ENCODE peak calls at places on chromosomes 6 and 20, in eight cellular contexts. K is SK-N-SH, G is GM10248, V is B cell, C is bronchial epithelial cell, Z is HFF-Myc, T is retinal pigment epithelial cell, M is fibroblast of villous mesenchyme. U is an unnamed sample.
A peak's percentile ranks its signal among the peaks of the same experiment; 100 is the strongest.

GRCh38 chr6:140774080-140774505 is 1358.6 kb upstream of the GJE1 start:
- DNase-seq in K (no peak), G (peak; percentile 15), V (no peak), C (peak; percentile 89), Z (peak; percentile 32), T (peak; percentile 58), M (peak; percentile 82), U (no peak)

GRCh38 chr20:49936153-49937022 is at the start of gene RNF114:
- DNase-seq in K (peak; percentile 100), G (peak; percentile 99), V (peak; percentile 98), C (peak; percentile 52), Z (peak; percentile 72), T (peak; percentile 38), M (peak; percentile 92), U (peak; percentile 97)

GRCh38 chr6:90386796-90387390 is 90.2 kb upstream of the BACH2 start:
- DNase-seq in K (no peak), G (no peak), V (no peak), C (no peak), Z (no peak), T (no peak), M (no peak), U (no peak)

GRCh38 chr20:3041818-3042504 is 1.5 kb upstream of the GNRH2 start:
- DNase-seq in K (no peak), G (no peak), V (no peak), C (peak; percentile 12), Z (no peak), T (no peak), M (peak; percentile 5), U (peak; percentile 18)

GRCh38 chr20:33524261-33524660 is 34.4 kb downstream of the CBFA2T2 start:
- DNase-seq in K (no peak), G (no peak), V (no peak), C (no peak), Z (no peak), T (no peak), M (no peak), U (no peak)

GRCh38 chr6:37289931-37290330 is 32.0 kb upstream of the TMEM217 start:
- DNase-seq in K (no peak), G (no peak), V (no peak), C (no peak), Z (no peak), T (no peak), M (no peak), U (no peak)

GRCh38 chr20:1307171-1307570 is 21.8 kb downstream of the SDCBP2 start:
- DNase-seq in K (no peak), G (no peak), V (no peak), C (no peak), Z (no peak), T (no peak), M (no peak), U (no peak)

GRCh38 chr20:22403860-22404608 is 180.3 kb downstream of the FOXA2 start:
- DNase-seq in K (no peak), G (no peak), V (no peak), C (no peak), Z (no peak), T (no peak), M (no peak), U (no peak)

GRCh38 chr6:145012039-145012662 is 723.2 kb downstream of the EPM2A start:
- DNase-seq in K (no peak), G (no peak), V (no peak), C (peak; percentile 12), Z (no peak), T (no peak), M (no peak), U (no peak)

GRCh38 chr6:21615504-21615903 is 22.0 kb downstream of the SOX4 start:
- DNase-seq in K (no peak), G (no peak), V (no peak), C (no peak), Z (no peak), T (no peak), M (peak; percentile 17), U (no peak)

GRCh38 chr20:61942526-61942925 is 123.2 kb downstream of the TAF4 start:
- DNase-seq in K (no peak), G (no peak), V (no peak), C (no peak), Z (no peak), T (no peak), M (no peak), U (no peak)

GRCh38 chr20:53020376-53020775 is 48.2 kb downstream of the TSHZ2 start:
- DNase-seq in K (no peak), G (no peak), V (no peak), C (no peak), Z (no peak), T (no peak), M (no peak), U (no peak)

GRCh38 chr6:123676793-123677192 is 40.0 kb upstream of the TRDN start:
- DNase-seq in K (no peak), G (no peak), V (no peak), C (no peak), Z (no peak), T (no peak), M (no peak), U (no peak)

GRCh38 chr6:15063253-15063853 is 182.5 kb upstream of the JARID2 start:
- DNase-seq in K (no peak), G (no peak), V (no peak), C (peak; percentile 97), Z (no peak), T (no peak), M (peak; percentile 12), U (no peak)

GRCh38 chr20:39773380-39774000 is 811.3 kb downstream of the DHX35 start:
- DNase-seq in K (no peak), G (no peak), V (no peak), C (no peak), Z (no peak), T (no peak), M (no peak), U (no peak)

GRCh38 chr20:61953037-61953788 is 112.5 kb downstream of the TAF4 start:
- DNase-seq in K (no peak), G (no peak), V (no peak), C (no peak), Z (no peak), T (no peak), M (no peak), U (no peak)

GRCh38 chr6:8857160-8857559 is 421.8 kb upstream of the SLC35B3 start:
- DNase-seq in K (no peak), G (no peak), V (no peak), C (no peak), Z (no peak), T (peak; percentile 3), M (no peak), U (no peak)

GRCh38 chr6:167349816-167350215 is 24.9 kb downstream of the TTLL2 start:
- DNase-seq in K (no peak), G (no peak), V (no peak), C (no peak), Z (no peak), T (no peak), M (no peak), U (no peak)

GRCh38 chr6:119347466-119348307 is 1.9 kb downstream of the MAN1A1 start:
- DNase-seq in K (no peak), G (peak; percentile 48), V (peak; percentile 52), C (no peak), Z (no peak), T (no peak), M (peak; percentile 49), U (peak; percentile 9)

GRCh38 chr20:40802886-40803285 is 113.8 kb upstream of the MAFB start:
- DNase-seq in K (no peak), G (no peak), V (no peak), C (no peak), Z (no peak), T (no peak), M (no peak), U (no peak)

GRCh38 chr20:46631212-46631869 is 19.9 kb downstream of the SLC13A3 start:
- DNase-seq in K (no peak), G (no peak), V (no peak), C (peak; percentile 50), Z (no peak), T (peak; percentile 48), M (peak; percentile 11), U (no peak)

GRCh38 chr6:132369526-132369925 is 31.7 kb downstream of the MOXD1 start:
- DNase-seq in K (no peak), G (no peak), V (no peak), C (no peak), Z (no peak), T (no peak), M (peak; percentile 26), U (no peak)

GRCh38 chr20:58622671-58623578 is 28.2 kb upstream of the STX16 start:
- DNase-seq in K (no peak), G (no peak), V (no peak), C (no peak), Z (no peak), T (no peak), M (no peak), U (no peak)

GRCh38 chr6:163711615-163712568 is 297.4 kb downstream of the QKI start:
- DNase-seq in K (peak; percentile 81), G (no peak), V (peak; percentile 66), C (no peak), Z (peak; percentile 59), T (no peak), M (peak; percentile 24), U (no peak)
- TF ChIP-seq CTCF in K (no peak), G (no peak), V (no peak), C (no peak), Z (peak; percentile 41), T (peak; percentile 6), M (no peak), U (no peak)

GRCh38 chr6:33082702-33083101 is 6.9 kb downstream of the HLA-DPB1 start:
- DNase-seq in K (peak; percentile 27), G (peak; percentile 42), V (peak; percentile 35), C (no peak), Z (no peak), T (no peak), M (peak; percentile 9), U (peak; percentile 23)
- TF ChIP-seq CTCF in K (peak; percentile 37), G (peak; percentile 57), V (peak; percentile 68), C (peak; percentile 5), Z (peak; percentile 73), T (peak; percentile 68), M (peak; percentile 20), U (peak; percentile 61)

GRCh38 chr20:37397076-37397953 is 51.4 kb downstream of the SRC start:
- DNase-seq in K (no peak), G (no peak), V (no peak), C (no peak), Z (no peak), T (no peak), M (no peak), U (no peak)
- TF ChIP-seq CTCF in K (no peak), G (no peak), V (no peak), C (no peak), Z (no peak), T (no peak), M (no peak), U (no peak)

DNA sequence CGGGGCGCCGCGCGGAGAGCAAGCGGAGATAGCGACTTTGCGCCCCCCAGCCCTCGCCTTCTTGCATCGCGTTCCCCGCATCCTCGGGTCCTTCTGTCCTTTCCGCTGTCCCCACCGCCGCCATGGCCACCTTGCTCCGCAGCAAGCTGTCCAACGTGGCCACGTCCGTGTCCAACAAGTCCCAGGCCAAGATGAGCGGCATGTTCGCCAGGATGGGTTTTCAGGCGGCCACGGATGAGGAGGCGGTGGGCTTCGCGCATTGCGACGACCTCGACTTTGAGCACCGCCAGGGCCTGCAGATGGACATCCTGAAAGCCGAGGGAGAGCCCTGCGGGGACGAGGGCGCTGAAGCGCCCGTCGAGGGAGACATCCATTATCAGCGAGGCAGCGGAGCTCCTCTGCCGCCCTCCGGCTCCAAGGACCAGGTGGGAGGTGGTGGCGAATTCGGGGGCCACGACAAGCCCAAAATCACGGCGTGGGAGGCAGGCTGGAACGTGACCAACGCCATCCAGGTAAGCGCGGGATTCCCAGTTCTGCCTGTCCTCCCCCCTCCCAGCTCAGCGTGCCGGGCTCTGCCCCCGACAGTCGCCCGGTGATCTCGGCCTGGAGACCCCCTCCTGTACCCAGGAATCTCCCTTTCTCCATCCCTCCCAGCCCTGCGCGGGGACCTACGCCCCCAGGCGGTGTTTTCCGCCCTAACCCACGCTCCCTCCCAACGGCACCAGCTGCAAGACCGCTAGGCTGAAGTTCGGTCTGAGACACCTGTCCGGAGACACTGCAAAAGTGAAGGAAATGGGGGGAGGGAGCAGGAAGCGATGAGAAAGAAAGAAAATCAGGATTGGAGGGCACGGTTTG is 544 bp downstream of the SLC32A1 start:
- DNase-seq in K (peak; percentile 64), G (peak; percentile 33), V (peak; percentile 56), C (no peak), Z (no peak), T (no peak), M (no peak), U (peak; percentile 41)
- TF ChIP-seq CTCF in K (no peak), G (no peak), V (no peak), C (no peak), Z (no peak), T (no peak), M (no peak), U (no peak)

U was measured in nephron progenitor cell.